ENCODE peak calls at places on chromosomes 4 and X, in eight cellular contexts. T is T-helper 17 cell; F is NCI-H1436; Y is BJ; E is T follicular helper cell; Z is left cardiac atrium; I is activated CD4-positive, alpha-beta T cell treated with anti-CD3 and anti-CD28 coated beads, Interleukin-2, amount 10 ng/mL, durations not matched to agents 7 days and 5 days; R is mucosa of gallbladder. G is an unnamed sample.

GRCh38 chr4:47486306-47486705 is 1.2 kb downstream of the ATP10D start:
- DNase-seq in T (no peak), F (no peak), Y (no peak), E (no peak), Z (no peak), I (no peak), R (no peak), G (no peak)

GRCh38 chr4:48082956-48083355 is 51.1 kb downstream of the TXK start:
- DNase-seq in T (no peak), F (no peak), Y (no peak), E (no peak), Z (no peak), I (no peak), R (no peak), G (no peak)

GRCh38 chr4:13966241-13967195 is 339.0 kb upstream of the BOD1L1 start:
- DNase-seq in T (no peak), F (no peak), Y (no peak), E (no peak), Z (no peak), I (no peak), R (no peak), G (no peak)

GRCh38 chrX:15761564-15762191 is 23.6 kb downstream of the CA5B start:
- DNase-seq in T (no peak), F (no peak), Y (no peak), E (no peak), Z (no peak), I (peak), R (peak), G (peak)

GRCh38 chr4:138912714-138913340 is 102.8 kb upstream of the NOCT start:
- DNase-seq in T (no peak), F (no peak), Y (no peak), E (no peak), Z (no peak), I (no peak), R (no peak), G (no peak)

GRCh38 chrX:18617351-18617750 is 54.6 kb downstream of the RS1 start:
- DNase-seq in T (no peak), F (no peak), Y (no peak), E (no peak), Z (no peak), I (no peak), R (peak), G (no peak)

GRCh38 chr4:118224239-118224829 is 128.5 kb downstream of the PRSS12 start:
- DNase-seq in T (no peak), F (peak), Y (peak), E (no peak), Z (no peak), I (peak), R (no peak), G (peak)

GRCh38 chr4:26719954-26720552 is 136.2 kb downstream of the TBC1D19 start:
- DNase-seq in T (no peak), F (no peak), Y (no peak), E (no peak), Z (no peak), I (no peak), R (no peak), G (no peak)

GRCh38 chr4:149889976-149890375 is 74.3 kb upstream of the IQCM start:
- DNase-seq in T (no peak), F (no peak), Y (no peak), E (no peak), Z (no peak), I (no peak), R (no peak), G (no peak)

GRCh38 chrX:152637649-152638442 is at the start of gene GABRQ:
- DNase-seq in T (no peak), F (peak), Y (no peak), E (no peak), Z (no peak), I (no peak), R (peak), G (no peak)

GRCh38 chrX:143642426-143642825 is 6.5 kb upstream of the SLITRK4 start:
- DNase-seq in T (no peak), F (no peak), Y (no peak), E (no peak), Z (no peak), I (no peak), R (no peak), G (no peak)

GRCh38 chr4:89413518-89413917 is 105.9 kb upstream of the GPRIN3 start:
- DNase-seq in T (no peak), F (no peak), Y (no peak), E (no peak), Z (no peak), I (no peak), R (no peak), G (no peak)